ENCODE peak calls at places on chromosomes 1 and 21, in five cellular contexts. N is osteoblast, U is psoas muscle, Q is fibroblast of lung, L is foreskin fibroblast. P is an unnamed sample.

GRCh38 chr21:45862544-45863207 is 118.9 kb upstream of the COL6A1 start:
- DNase-seq in N (no peak), U (no peak), Q (no peak), L (no peak), P (no peak)

GRCh38 chr1:42735477-42736105 is 4.4 kb downstream of the CLDN19 start:
- DNase-seq in N (peak; percentile 29), Q (no peak), U (no peak), L (no peak), P (no peak)

GRCh38 chr21:27134513-27134912 is 167.6 kb upstream of the ADAMTS5 start:
- DNase-seq in L (peak; percentile 21), U (no peak), N (no peak), Q (peak; percentile 2), P (no peak)

GRCh38 chr1:166017395-166017794 is 149.4 kb downstream of the FAM78B start:
- DNase-seq in U (no peak), Q (no peak), N (no peak), L (no peak), P (no peak)

GRCh38 chr1:113282011-113282896 is 108.1 kb upstream of the MAGI3 start:
- DNase-seq in Q (no peak), N (no peak), U (no peak), L (no peak), P (no peak)

GRCh38 chr21:27570306-27570868 is 603.5 kb upstream of the ADAMTS5 start:
- DNase-seq in N (peak; percentile 17), L (peak; percentile 95), U (peak; percentile 76), Q (peak; percentile 90), P (peak; percentile 92)

GRCh38 chr21:41876928-41877652 is 2.1 kb downstream of the PRDM15 start:
- DNase-seq in N (no peak), U (peak; percentile 21), Q (no peak), L (no peak), P (no peak)

GRCh38 chr1:47584249-47584648 is 146.4 kb downstream of the FOXD2 start:
- DNase-seq in L (no peak), Q (no peak), U (no peak), N (no peak), P (no peak)

GRCh38 chr1:6424000-6424565 is 493 bp upstream of the ESPN start:
- DNase-seq in N (peak; percentile 92), U (no peak), L (no peak), Q (no peak), P (no peak)

GRCh38 chr1:166032901-166033371 is 133.9 kb downstream of the FAM78B start:
- DNase-seq in U (peak; percentile 57), Q (no peak), L (no peak), N (no peak), P (no peak)

GRCh38 chr21:42056996-42057689 is 14.0 kb upstream of the UMODL1 start:
- DNase-seq in U (no peak), N (peak; percentile 95), L (peak; percentile 40), Q (peak; percentile 99), P (peak; percentile 49)

GRCh38 chr1:6495041-6495441 is 3.6 kb upstream of the PLEKHG5 start:
- DNase-seq in U (no peak), N (no peak), Q (no peak), L (no peak), P (no peak)

GRCh38 chr1:246801241-246802020 is 77.2 kb downstream of the SCCPDH start:
- DNase-seq in L (no peak), Q (peak; percentile 9), N (no peak), U (no peak), P (no peak)

GRCh38 chr21:31132574-31133242 is 94.4 kb upstream of the KRTAP19-8 start:
- DNase-seq in L (peak; percentile 23), Q (peak; percentile 36), U (no peak), N (no peak), P (no peak)

GRCh38 chr1:92482665-92483441 is 3.9 kb downstream of the GFI1 start:
- DNase-seq in L (no peak), N (peak; percentile 88), U (peak; percentile 57), Q (no peak), P (no peak)

GRCh38 chr1:173478099-173478555 is 992 bp downstream of the PRDX6 start:
- DNase-seq in Q (peak; percentile 90), N (peak; percentile 73), U (peak; percentile 79), L (peak; percentile 73), P (peak; percentile 17)

GRCh38 chr1:176843352-176844297 is 320.9 kb downstream of the ASTN1 start:
- DNase-seq in Q (peak; percentile 45), L (peak; percentile 7), N (no peak), U (no peak), P (peak; percentile 26)

GRCh38 chr1:38250356-38250755 is 203.8 kb upstream of the POU3F1 start:
- DNase-seq in L (no peak), Q (no peak), N (no peak), U (no peak), P (no peak)

GRCh38 chr1:25030674-25031589 is 100.9 kb upstream of the RUNX3 start:
- DNase-seq in Q (peak; percentile 54), L (no peak), N (peak; percentile 78), U (no peak), P (no peak)

GRCh38 chr1:162631546-162632233 is 574 bp upstream of the DDR2 start:
- DNase-seq in N (no peak), U (no peak), Q (peak; percentile 56), L (peak; percentile 79), P (no peak)

GRCh38 chr1:157363660-157364140 is 188.6 kb downstream of the FCRL5 start:
- DNase-seq in L (peak; percentile 31), Q (peak; percentile 6), U (peak; percentile 47), N (peak; percentile 88), P (no peak)

GRCh38 chr1:226549937-226550670 is 1.5 kb downstream of the STUM start:
- DNase-seq in U (peak; percentile 74), L (no peak), Q (no peak), N (peak; percentile 85), P (no peak)

GRCh38 chr1:91712981-91713841 is 172.7 kb downstream of the TGFBR3 start:
- DNase-seq in Q (peak; percentile 6), U (peak; percentile 77), N (peak; percentile 65), L (peak; percentile 57), P (no peak)

GRCh38 chr1:230868736-230869385 is 540 bp upstream of the C1orf198 start:
- DNase-seq in U (peak; percentile 85), L (no peak), Q (no peak), N (no peak), P (no peak)

GRCh38 chr1:116483481-116484309 is 87.1 kb downstream of the CD58 start:
- DNase-seq in Q (no peak), N (no peak), U (no peak), L (no peak), P (no peak)

GRCh38 chr1:18448889-18449288 is 31.8 kb upstream of the KLHDC7A start:
- DNase-seq in N (no peak), U (no peak), L (no peak), Q (no peak), P (no peak)

GRCh38 chr21:16117331-16117730 is 387.5 kb downstream of the USP25 start:
- DNase-seq in L (no peak), Q (peak; percentile 48), U (no peak), N (no peak), P (no peak)

GRCh38 chr1:23065385-23065784 is 46.1 kb downstream of the KDM1A start:
- DNase-seq in Q (no peak), N (no peak), U (no peak), L (no peak), P (no peak)

GRCh38 chr1:202241376-202242079 is 47.9 kb downstream of the LGR6 start:
- DNase-seq in L (no peak), U (no peak), Q (no peak), N (peak; percentile 56), P (no peak)

GRCh38 chr1:58573705-58574591 is 3.1 kb downstream of the TACSTD2 start:
- DNase-seq in L (no peak), Q (no peak), U (no peak), N (no peak), P (no peak)

GRCh38 chr1:58577676-58578073 is 623 bp upstream of the TACSTD2 start:
- DNase-seq in L (no peak), U (no peak), Q (no peak), N (no peak), P (no peak)

GRCh38 chr1:58576727-58577675 is at the start of gene TACSTD2:
- DNase-seq in L (no peak), N (peak; percentile 82), Q (no peak), U (peak; percentile 48), P (no peak)

GRCh38 chr1:58574816-58575215 is 2.2 kb downstream of the TACSTD2 start:
- DNase-seq in Q (no peak), L (no peak), N (no peak), U (no peak), P (no peak)

GRCh38 chr1:58575831-58576726 is 973 bp downstream of the TACSTD2 start:
- DNase-seq in N (no peak), L (no peak), Q (no peak), U (no peak), P (no peak)
- H3K4me3 ChIP-seq in N (peak overlapping the region; percentile 60), L (peak overlapping the region; percentile 35), Q (no peak overlapping the region), U (peak overlapping the region; percentile 58), P (peak overlapping the region; percentile 43)

DNA sequence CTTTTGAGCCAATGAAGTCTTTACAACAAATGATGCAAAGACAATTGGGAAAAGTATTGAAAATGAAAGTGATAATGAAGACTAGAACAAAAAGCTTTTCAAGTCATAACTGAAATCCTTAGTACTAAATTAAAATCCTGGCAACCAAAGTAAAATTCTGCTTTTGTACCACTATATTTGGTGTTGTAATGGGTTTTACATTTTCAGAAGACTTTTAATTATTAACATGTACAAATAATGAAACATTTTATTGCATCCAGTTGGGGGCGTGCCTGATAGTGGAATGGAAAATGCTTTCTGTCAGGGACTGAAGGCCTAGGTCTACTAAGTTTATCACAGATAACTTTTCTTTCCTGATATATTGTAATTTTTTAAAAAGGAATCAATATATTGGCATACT is 89.4 kb downstream of the SDCCAG8 start:
- DNase-seq in L (no peak), U (no peak), Q (no peak), N (no peak), P (no peak)
- TF ChIP-seq CTCF in L (peak; percentile 14), U (no peak), Q (no peak), N (peak; percentile 26), P (no peak)

GRCh38 chr1:12161662-12162458 is 4.9 kb upstream of the TNFRSF1B start:
- DNase-seq in Q (peak; percentile 90), U (peak; percentile 91), N (peak; percentile 97), L (peak; percentile 88), P (peak; percentile 45)
- H3K4me3 ChIP-seq in Q (no peak overlapping the region), U (no peak overlapping the region), N (no peak overlapping the region), L (no peak overlapping the region), P (no peak overlapping the region)

DNA sequence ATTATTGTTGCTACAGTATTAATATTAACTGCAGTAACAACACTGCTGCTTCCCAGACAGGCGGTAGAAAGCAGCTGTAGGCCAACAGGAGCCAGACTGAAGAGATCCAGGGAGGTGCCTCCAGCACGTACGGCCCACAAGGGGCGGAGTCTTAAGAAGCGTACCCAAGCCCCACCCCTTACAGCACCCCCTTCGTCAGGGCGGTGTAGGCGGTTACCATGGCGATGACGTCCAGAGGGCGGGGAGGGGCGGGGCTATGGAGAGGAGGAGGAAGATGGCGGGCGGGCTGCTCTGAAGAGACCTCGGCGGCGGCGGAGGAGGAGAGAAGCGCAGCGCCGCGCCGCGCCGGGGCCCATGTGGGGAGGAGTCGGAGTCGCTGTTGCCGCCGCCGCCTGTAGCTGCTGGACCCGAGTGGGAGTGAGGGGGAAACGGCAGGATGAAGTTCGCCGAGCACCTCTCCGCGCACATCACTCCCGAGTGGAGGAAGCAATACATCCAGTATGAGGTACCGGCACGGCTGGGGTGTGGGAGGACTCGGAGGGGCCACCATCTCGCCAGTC is at the start of gene XPR1:
- DNase-seq in Q (peak; percentile 98), L (peak; percentile 99), U (peak; percentile 98), N (peak; percentile 96), P (peak; percentile 94)
- TF ChIP-seq CTCF in Q (peak; percentile 47), L (no peak), U (peak; percentile 45), N (peak; percentile 18), P (peak; percentile 35)